ENCODE peak calls at places on chromosome 13, in four cellular contexts. M, C, Z and N are unnamed samples.

GRCh38 chr13:33519561-33520479 is 234.3 kb upstream of the STARD13 start:
- DNase-seq in M (no peak), C (no peak), Z (peak; percentile 90), N (peak; percentile 90)

GRCh38 chr13:70893832-70894231 is 785.6 kb upstream of the KLHL1 start:
- DNase-seq in M (no peak), C (no peak), Z (peak; percentile 23), N (peak; percentile 16)

GRCh38 chr13:98910501-98910951 is 67.3 kb downstream of the DOCK9 start:
- DNase-seq in M (no peak), C (peak; percentile 75), Z (peak; percentile 56), N (no peak)

GRCh38 chr13:34466301-34466700 is 475.8 kb upstream of the NBEA start:
- DNase-seq in M (no peak), C (peak; percentile 20), Z (no peak), N (no peak)

GRCh38 chr13:74487091-74487722 is 353.0 kb upstream of the KLF12 start:
- DNase-seq in M (no peak), C (no peak), Z (peak; percentile 3), N (no peak)

GRCh38 chr13:29883941-29884518 is 33.6 kb upstream of the UBL3 start:
- DNase-seq in M (no peak), C (no peak), Z (no peak), N (no peak)

GRCh38 chr13:27541386-27541785 is 78.9 kb downstream of the LNX2 start:
- DNase-seq in M (no peak), C (no peak), Z (no peak), N (peak; percentile 10)

GRCh38 chr13:33446821-33447481 is 161.4 kb upstream of the STARD13 start:
- DNase-seq in M (no peak), C (peak; percentile 75), Z (no peak), N (no peak)

GRCh38 chr13:62129000-62129551 is 713.4 kb upstream of the PCDH20 start:
- DNase-seq in M (no peak), C (no peak), Z (no peak), N (no peak)

GRCh38 chr13:75258159-75258782 is 223.7 kb downstream of the TBC1D4 start:
- DNase-seq in M (no peak), C (peak; percentile 73), Z (peak; percentile 69), N (no peak)

GRCh38 chr13:66077286-66077685 is 1152.8 kb downstream of the PCDH9 start:
- DNase-seq in M (no peak), C (peak; percentile 38), Z (no peak), N (no peak)

GRCh38 chr13:102517959-102518358 is 78.8 kb upstream of the TPP2 start:
- DNase-seq in M (no peak), C (no peak), Z (no peak), N (no peak)

GRCh38 chr13:104295537-104295936 is 1229.3 kb upstream of the SLC10A2 start:
- DNase-seq in M (no peak), C (no peak), Z (no peak), N (no peak)

GRCh38 chr13:105272660-105273631 is 1262.5 kb downstream of the EFNB2 start:
- DNase-seq in M (no peak), C (no peak), Z (no peak), N (no peak)

DNA sequence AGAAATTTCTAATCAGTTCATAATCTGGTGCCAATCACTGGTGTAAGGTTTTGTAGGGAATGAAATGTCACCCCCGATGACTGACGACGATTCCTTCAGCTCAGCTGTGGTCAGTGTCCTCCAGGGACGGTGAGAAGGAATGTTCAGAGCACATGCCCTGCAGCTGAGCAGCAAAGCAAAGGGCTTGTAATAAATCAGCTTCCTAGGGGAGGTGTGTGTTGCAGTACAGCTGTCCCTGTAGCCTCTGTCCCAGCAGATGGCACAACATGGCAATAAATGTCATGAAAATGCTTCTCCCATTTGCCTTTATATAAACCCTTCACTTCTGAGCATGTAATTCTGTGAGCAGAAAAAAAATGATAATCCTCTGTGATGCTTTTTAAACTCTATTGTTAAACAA is 102.4 kb downstream of the FAM216B start:
- DNase-seq in M (peak; percentile 58), C (peak; percentile 30), Z (peak; percentile 51), N (peak; percentile 70)
- H3K4me3 ChIP-seq in M (no peak overlapping the region), C (no peak overlapping the region), Z (no peak overlapping the region), N (no peak overlapping the region)

GRCh38 chr13:80339841-80340642 is 884 bp downstream of the SPRY2 start:
- DNase-seq in M (peak; percentile 61), C (peak; percentile 30), Z (peak; percentile 37), N (no peak)
- H3K4me3 ChIP-seq in M (peak overlapping the region; percentile 81), C (peak overlapping the region; percentile 99), Z (peak overlapping the region; percentile 95), N (peak overlapping the region; percentile 98)

DNA sequence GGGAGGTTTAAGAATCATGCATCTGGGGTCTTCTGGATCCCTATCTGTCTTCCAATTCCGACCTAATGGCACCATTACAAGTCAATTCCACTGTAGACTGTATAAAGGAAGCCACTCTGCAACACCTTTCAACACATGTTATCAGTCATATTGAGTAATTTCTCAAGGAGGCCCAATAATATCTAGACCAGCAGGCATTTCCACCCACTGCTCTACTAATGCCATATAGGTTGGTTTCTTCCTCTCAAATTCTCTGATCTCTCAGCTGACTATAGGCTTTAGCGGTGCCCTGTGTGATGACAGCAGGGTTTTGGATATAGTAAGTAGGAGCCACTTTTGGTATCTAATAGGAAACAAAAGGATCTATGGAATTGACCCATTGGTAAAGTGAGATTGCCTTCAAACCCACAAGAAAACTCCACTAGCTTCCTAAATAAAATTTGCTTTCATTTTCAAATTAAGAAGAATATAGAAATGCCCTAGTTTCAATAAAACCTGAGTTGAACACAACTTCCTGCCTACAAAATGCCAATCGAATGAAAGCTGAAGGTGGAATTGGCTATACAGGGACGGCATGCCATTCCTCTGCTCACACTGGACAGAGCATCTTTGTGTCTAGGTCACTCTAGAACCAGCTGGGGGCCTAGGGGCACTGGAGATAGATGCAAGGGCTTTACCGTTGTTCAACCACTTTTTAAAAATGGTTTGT is 12.3 kb upstream of the ITM2B start:
- DNase-seq in M (no peak), C (no peak), Z (no peak), N (no peak)
- H3K4me3 ChIP-seq in M (no peak overlapping the region), C (no peak overlapping the region), Z (no peak overlapping the region), N (no peak overlapping the region)

GRCh38 chr13:48594080-48594815 is 59.5 kb upstream of the CYSLTR2 start:
- DNase-seq in M (peak; percentile 74), C (no peak), Z (no peak), N (no peak)
- H3K4me3 ChIP-seq in M (no peak overlapping the region), C (no peak overlapping the region), Z (no peak overlapping the region), N (no peak overlapping the region)

DNA sequence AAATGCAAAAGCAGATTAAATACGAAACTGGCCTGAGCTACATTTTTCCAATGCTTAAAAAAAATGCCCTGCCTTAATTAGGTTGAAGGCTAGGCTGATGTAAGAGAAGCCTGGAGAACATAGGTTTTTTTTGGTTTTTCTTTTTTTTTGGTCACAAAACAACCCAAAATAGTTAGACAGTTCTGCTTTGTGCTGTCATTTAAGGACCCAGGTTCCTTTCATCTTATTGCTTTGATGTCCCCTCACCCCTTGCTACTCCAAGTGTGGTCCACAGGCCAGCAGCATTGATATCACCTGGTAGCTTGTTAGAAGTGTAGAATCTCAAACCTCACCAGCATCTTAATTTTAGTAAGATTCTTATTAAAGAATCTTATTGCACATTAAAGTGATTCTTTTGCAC is 14.4 kb downstream of the TDRD3 start:
- DNase-seq in M (no peak), C (no peak), Z (no peak), N (no peak)
- H3K4me3 ChIP-seq in M (no peak overlapping the region), C (no peak overlapping the region), Z (no peak overlapping the region), N (no peak overlapping the region)

GRCh38 chr13:110921209-110921608 is 6.3 kb upstream of the ANKRD10 start:
- DNase-seq in M (no peak), C (no peak), Z (no peak), N (no peak)
- H3K4me3 ChIP-seq in M (no peak overlapping the region), C (no peak overlapping the region), Z (no peak overlapping the region), N (no peak overlapping the region)

GRCh38 chr13:21233086-21233485 is 56.6 kb downstream of the MRPL57 start:
- DNase-seq in M (no peak), C (no peak), Z (no peak), N (no peak)

GRCh38 chr13:21232599-21232998 is 56.1 kb downstream of the MRPL57 start:
- DNase-seq in M (no peak), C (no peak), Z (no peak), N (no peak)

GRCh38 chr13:21231426-21231945 is 55.0 kb downstream of the MRPL57 start:
- DNase-seq in M (no peak), C (no peak), Z (no peak), N (no peak)

GRCh38 chr13:21230516-21230915 is 54.1 kb downstream of the MRPL57 start:
- DNase-seq in M (no peak), C (no peak), Z (no peak), N (no peak)

GRCh38 chr13:21232196-21232595 is 55.7 kb downstream of the MRPL57 start:
- DNase-seq in M (no peak), C (no peak), Z (no peak), N (peak; percentile 43)
- H3K4me3 ChIP-seq in M (no peak overlapping the region), C (no peak overlapping the region), Z (no peak overlapping the region), N (no peak overlapping the region)

DNA sequence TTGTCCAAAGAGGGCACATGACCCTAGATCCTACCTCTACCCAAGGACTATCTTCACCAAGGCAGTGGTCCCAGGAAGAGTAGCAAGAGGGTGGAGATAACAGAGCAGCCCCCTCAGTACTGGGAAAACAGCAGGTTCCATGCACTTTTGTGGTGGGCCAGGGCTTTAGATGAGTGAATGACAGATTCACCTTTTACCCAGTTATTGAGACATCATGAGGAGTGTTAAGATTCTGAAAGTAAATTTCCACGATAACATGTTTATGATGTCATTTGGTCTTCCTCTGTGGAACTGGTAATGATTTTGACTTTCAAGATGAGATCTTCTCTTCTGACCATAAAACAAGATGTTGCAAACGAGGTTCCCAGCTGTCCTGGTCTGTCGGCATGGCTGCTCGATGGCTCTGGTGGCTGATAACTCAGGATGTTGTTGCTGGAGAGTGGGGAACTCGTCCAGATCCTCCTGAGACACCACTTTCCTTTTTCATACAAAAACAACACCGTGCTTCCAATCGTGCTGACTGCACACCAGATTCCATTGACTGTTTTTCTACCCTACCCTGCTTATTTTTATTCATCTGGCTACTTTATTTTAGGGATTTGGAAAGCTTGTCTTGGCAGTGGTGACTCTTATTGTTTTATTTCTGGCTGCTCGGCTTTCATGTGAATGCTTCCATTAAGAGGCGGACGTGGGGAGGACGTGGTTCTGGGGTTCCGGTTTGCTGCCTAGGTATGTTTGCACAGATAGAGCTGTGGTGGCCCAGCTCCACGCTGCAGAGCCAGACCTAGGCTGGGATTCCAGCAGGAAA is 88.5 kb downstream of the LRCH1 start:
- DNase-seq in M (no peak), C (no peak), Z (peak; percentile 43), N (no peak)
- H3K4me3 ChIP-seq in M (no peak overlapping the region), C (no peak overlapping the region), Z (peak overlapping the region; percentile 24), N (no peak overlapping the region)

GRCh38 chr13:86402500-86402899 is 603.3 kb upstream of the SLITRK6 start:
- DNase-seq in M (no peak), C (no peak), Z (no peak), N (no peak)
- H3K4me3 ChIP-seq in M (no peak overlapping the region), C (no peak overlapping the region), Z (no peak overlapping the region), N (no peak overlapping the region)

GRCh38 chr13:46355088-46355468 is 32.0 kb downstream of the RUBCNL start:
- DNase-seq in M (no peak), C (no peak), Z (no peak), N (no peak)
- H3K4me3 ChIP-seq in M (no peak overlapping the region), C (no peak overlapping the region), Z (no peak overlapping the region), N (no peak overlapping the region)